ENCODE peak calls at places on chromosomes 12 and 14, in four cellular contexts. F, W, J and Y are unnamed samples. For H3K36me3, the result is how much of the 10 kb centered on the place peaks cover.

GRCh38 chr12:52613363-52614030 is 4.9 kb downstream of the KRT73 start:
- DNase-seq in W (no peak), J (no peak), F (no peak), Y (no peak)

GRCh38 chr14:92973265-92973797 is 50.4 kb downstream of the CHGA start:
- DNase-seq in W (peak), J (peak), F (peak), Y (peak)

GRCh38 chr12:104420868-104421267 is 35.9 kb upstream of the CHST11 start:
- DNase-seq in J (no peak), W (no peak), F (no peak), Y (no peak)

GRCh38 chr14:55336161-55336560 is 64.9 kb downstream of the FBXO34 start:
- DNase-seq in J (peak), F (no peak), W (no peak), Y (no peak)

GRCh38 chr12:106078358-106079025 is 60.3 kb downstream of the NUAK1 start:
- DNase-seq in J (peak), W (peak), F (peak), Y (peak)

GRCh38 chr14:63563370-63564026 is 20.3 kb upstream of the PPP2R5E start:
- DNase-seq in J (no peak), W (no peak), F (no peak), Y (no peak)

GRCh38 chr12:65082411-65082810 is 38.7 kb downstream of the WIF1 start:
- DNase-seq in J (no peak), F (no peak), W (no peak), Y (no peak)

GRCh38 chr12:45284096-45284901 is 68.4 kb downstream of the ANO6 start:
- DNase-seq in F (no peak), W (no peak), J (no peak), Y (no peak)

GRCh38 chr14:101709962-101710891 is 51.3 kb upstream of the PPP2R5C start:
- DNase-seq in F (no peak), W (no peak), J (peak), Y (no peak)

GRCh38 chr14:99564256-99564902 is 39.6 kb downstream of the CCDC85C start:
- DNase-seq in J (no peak), F (no peak), W (peak), Y (peak)

GRCh38 chr12:113257564-113257963 is 36.3 kb downstream of the TPCN1 start:
- DNase-seq in F (no peak), W (no peak), J (no peak), Y (no peak)

GRCh38 chr12:132836803-132837331 is 8.2 kb upstream of the GOLGA3 start:
- DNase-seq in F (no peak), J (peak), W (no peak), Y (no peak)

GRCh38 chr12:127957001-127957660 is 309.8 kb upstream of the TMEM132C start:
- DNase-seq in F (no peak), W (no peak), J (no peak), Y (no peak)

GRCh38 chr12:18139989-18140596 is 50.1 kb upstream of the RERGL start:
- DNase-seq in W (no peak), J (no peak), F (no peak), Y (no peak)

GRCh38 chr12:72832024-72832423 is 559.9 kb downstream of the TRHDE start:
- DNase-seq in J (no peak), F (no peak), W (no peak), Y (peak)

GRCh38 chr12:47509398-47509851 is 196.4 kb downstream of the RPAP3 start:
- DNase-seq in W (no peak), F (no peak), J (no peak), Y (no peak)

GRCh38 chr12:13293086-13293485 is 96.6 kb downstream of the EMP1 start:
- DNase-seq in F (no peak), W (no peak), J (no peak), Y (no peak)

GRCh38 chr14:95226801-95227200 is 69.5 kb upstream of the DICER1 start:
- DNase-seq in F (no peak), J (no peak), W (no peak), Y (no peak)

GRCh38 chr14:105023791-105024480 is 3.1 kb upstream of the CDCA4 start:
- DNase-seq in F (no peak), J (no peak), W (no peak), Y (no peak)

GRCh38 chr12:98544741-98545140 is 29.4 kb downstream of the TMPO start:
- DNase-seq in F (no peak), W (no peak), J (no peak), Y (no peak)

GRCh38 chr14:89399594-89400068 is 17.4 kb downstream of the FOXN3 start:
- DNase-seq in W (no peak), F (no peak), J (no peak), Y (peak)

DNA sequence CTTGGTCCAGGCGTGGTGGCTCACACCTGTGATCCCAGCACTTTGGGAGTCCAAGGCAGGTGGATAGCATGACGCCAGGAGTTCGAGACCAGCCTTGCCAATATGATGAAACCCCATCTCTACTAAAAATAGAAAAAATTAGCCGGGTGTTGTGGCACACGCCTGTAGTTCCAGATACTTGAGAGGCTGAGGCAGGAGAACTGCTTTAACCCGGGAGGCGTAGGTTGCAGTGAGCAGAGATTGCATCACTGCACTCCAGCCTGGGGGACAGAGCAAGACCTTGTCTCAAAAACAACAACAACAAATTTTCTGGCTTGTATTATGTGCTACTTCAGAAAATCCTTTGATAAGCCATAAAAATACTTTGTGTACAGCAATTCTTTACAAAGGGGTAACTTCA is 41.1 kb downstream of the LARP4 start:
- DNase-seq in J (no peak), F (no peak), W (no peak), Y (peak)
- H3K36me3 ChIP-seq in J (under half), F (under half), W (under half), Y (under half)

GRCh38 chr12:2825133-2825532 is 9.7 kb downstream of the NRIP2 start:
- DNase-seq in F (no peak), W (no peak), J (no peak), Y (no peak)
- H3K36me3 ChIP-seq in F (under half), W (under half), J (under half), Y (half or more)

GRCh38 chr14:79057333-79057732 is 887.2 kb downstream of the NRXN3 start:
- DNase-seq in W (no peak), J (no peak), F (no peak), Y (no peak)

GRCh38 chr14:79051009-79051710 is 881.0 kb downstream of the NRXN3 start:
- DNase-seq in J (no peak), F (no peak), W (no peak), Y (no peak)

GRCh38 chr14:79062226-79062625 is 892.1 kb downstream of the NRXN3 start:
- DNase-seq in W (no peak), J (no peak), F (no peak), Y (no peak)

GRCh38 chr14:79051711-79052094 is 881.5 kb downstream of the NRXN3 start:
- DNase-seq in F (no peak), W (no peak), J (no peak), Y (no peak)

DNA sequence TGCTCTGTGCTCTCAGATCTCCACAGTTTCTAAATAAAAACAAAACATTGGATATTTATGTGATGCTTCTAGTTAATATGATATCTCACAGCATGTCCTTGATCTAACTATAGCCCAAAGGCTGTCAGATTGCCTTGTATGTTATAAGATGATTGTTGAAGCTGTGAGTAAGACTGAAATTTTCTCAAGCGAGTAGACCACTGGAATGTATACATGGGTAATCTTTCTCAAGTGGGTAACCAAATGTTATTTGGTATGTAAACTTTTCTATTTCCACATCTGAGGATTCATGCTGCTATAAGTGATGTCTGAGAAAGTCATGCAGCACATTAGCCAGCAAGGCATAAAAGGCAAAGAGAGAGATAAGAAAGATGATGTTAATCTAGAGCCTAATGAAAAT is 886.7 kb downstream of the NRXN3 start:
- DNase-seq in W (no peak), F (no peak), J (no peak), Y (no peak)
- H3K36me3 ChIP-seq in W (under half), F (under half), J (under half), Y (under half)

GRCh38 chr14:22918519-22918808 is 485 bp downstream of the RBM23 start:
- DNase-seq in J (no peak), F (no peak), W (peak), Y (no peak)
- H3K36me3 ChIP-seq in J (under half), F (under half), W (under half), Y (under half)

GRCh38 chr12:10709808-10710207 is 13.3 kb downstream of the YBX3 start:
- DNase-seq in F (no peak), J (no peak), W (no peak), Y (no peak)
- H3K36me3 ChIP-seq in F (under half), J (under half), W (under half), Y (half or more)